ENCODE peak calls at places on chromosomes 13 and 19, in five cellular contexts. Z is HFF-Myc, M is Peyer's patch, H is iPS DF 19.7, A is anterior cingulate cortex. C is an unnamed sample.

GRCh38 chr13:110294146-110294545 is 12.8 kb downstream of the COL4A1 start:
- DNase-seq in M (peak), Z (no peak), H (no peak), A (no peak), C (no peak)

GRCh38 chr13:76271728-76272232 is 614.4 kb downstream of the KCTD12 start:
- DNase-seq in M (no peak), H (no peak), Z (no peak), A (no peak), C (no peak)

GRCh38 chr19:13117772-13118423 is at the start of gene NACC1:
- DNase-seq in A (peak), M (peak), Z (peak), H (no peak), C (peak)

GRCh38 chr19:38703509-38703908 is 40.8 kb downstream of the CAPN12 start:
- DNase-seq in H (no peak), Z (no peak), A (no peak), M (no peak), C (no peak)

GRCh38 chr19:844300-844971 is 3.6 kb downstream of the PRTN3 start:
- DNase-seq in M (no peak), H (no peak), A (no peak), Z (no peak), C (no peak)

GRCh38 chr13:36919206-36919832 is 719 bp downstream of the SMAD9 start:
- DNase-seq in M (no peak), A (no peak), H (no peak), Z (no peak), C (peak)

GRCh38 chr19:16588089-16588823 is 16.0 kb upstream of the SLC35E1 start:
- DNase-seq in A (peak), Z (no peak), H (no peak), M (peak), C (no peak)

GRCh38 chr13:46672338-46673090 is 119.5 kb downstream of the LRCH1 start:
- DNase-seq in M (no peak), Z (no peak), A (no peak), H (no peak), C (no peak)

GRCh38 chr13:74406439-74406838 is 272.2 kb upstream of the KLF12 start:
- DNase-seq in H (no peak), A (no peak), Z (no peak), M (no peak), C (no peak)

GRCh38 chr13:114161644-114162532 is 17.2 kb upstream of the CFAP97D2 start:
- DNase-seq in Z (no peak), A (no peak), H (no peak), M (peak), C (no peak)